ENCODE peak calls at places on chromosomes 5 and 9, in ten cellular contexts. T is glutamatergic neuron; M is kidney; L is RWPE1; U is GM23338; K is CD8-positive, alpha-beta T cell; F is right atrium auricular region; Z is neural crest cell; C is GM10248; S is transverse colon. V is an unnamed sample.

GRCh38 chr5:168076561-168076991 is 214.9 kb upstream of the WWC1 start:
- DNase-seq in T (peak), C (no peak), K (no peak), Z (peak), F (no peak), U (peak), M (no peak), L (no peak), S (no peak), V (no peak)

GRCh38 chr5:126605525-126605924 is 4.8 kb downstream of the PHAX start:
- DNase-seq in U (no peak), T (no peak), L (no peak), C (no peak), Z (no peak), F (no peak), S (no peak), M (no peak), K (no peak), V (no peak)

GRCh38 chr5:35230043-35230611 is at the start of gene PRLR:
- DNase-seq in M (peak), C (peak), S (peak), Z (no peak), L (peak), F (peak), T (peak), U (peak), K (no peak), V (no peak)

GRCh38 chr5:40904205-40904993 is 4.9 kb upstream of the C7 start:
- DNase-seq in F (peak), C (peak), L (peak), K (no peak), M (no peak), Z (peak), T (peak), S (peak), U (peak), V (no peak)

GRCh38 chr9:134210908-134211810 is 46.8 kb upstream of the RNU6ATAC start:
- DNase-seq in K (no peak), U (no peak), M (peak), C (no peak), L (no peak), F (no peak), Z (no peak), S (no peak), T (peak), V (peak)

GRCh38 chr5:135398160-135398854 is 724 bp downstream of the MACROH2A1 start:
- DNase-seq in L (peak), C (peak), S (peak), M (peak), Z (peak), U (peak), F (no peak), K (peak), T (peak), V (no peak)

GRCh38 chr9:34603610-34604231 is 8.2 kb downstream of the RPP25L start:
- DNase-seq in K (peak), L (peak), T (peak), F (peak), U (peak), S (peak), C (peak), M (peak), Z (peak), V (no peak)

GRCh38 chr9:137352511-137353222 is 50.6 kb upstream of the NRARP start:
- DNase-seq in F (peak), T (no peak), L (no peak), K (no peak), U (no peak), Z (no peak), S (no peak), C (no peak), M (peak), V (no peak)

GRCh38 chr5:121021688-121022087 is 557.6 kb downstream of the PRR16 start:
- DNase-seq in F (no peak), M (no peak), C (no peak), S (no peak), Z (no peak), U (no peak), T (no peak), L (no peak), K (no peak), V (no peak)

GRCh38 chr5:111954516-111955337 is 197.7 kb upstream of the NREP start:
- DNase-seq in L (no peak), Z (no peak), S (no peak), C (peak), F (no peak), M (no peak), K (no peak), U (no peak), T (no peak), V (no peak)

GRCh38 chr5:134590992-134591659 is 41.5 kb downstream of the SAR1B start:
- DNase-seq in Z (no peak), M (no peak), L (no peak), U (no peak), K (no peak), F (no peak), T (no peak), S (peak), C (peak), V (peak)

GRCh38 chr9:8560560-8561525 is 761.3 kb upstream of the DMAC1 start:
- DNase-seq in K (no peak), C (no peak), F (no peak), M (no peak), T (no peak), L (no peak), Z (no peak), S (no peak), U (peak), V (no peak)

GRCh38 chr5:11069041-11069440 is 308.0 kb upstream of the DAP start:
- DNase-seq in T (no peak), S (no peak), C (no peak), Z (no peak), U (no peak), M (no peak), F (no peak), L (no peak), K (no peak), V (no peak)

GRCh38 chr5:56190500-56190899 is 42.6 kb downstream of the ANKRD55 start:
- DNase-seq in M (no peak), K (peak), S (peak), L (no peak), F (no peak), U (no peak), Z (no peak), T (no peak), C (no peak), V (no peak)

GRCh38 chr9:21810388-21810787 is 8.0 kb downstream of the MTAP start:
- DNase-seq in L (peak), S (no peak), M (no peak), K (no peak), C (no peak), F (no peak), Z (no peak), T (no peak), U (no peak), V (no peak)

GRCh38 chr9:101028346-101029299 is at the start of gene PLPPR1:
- DNase-seq in K (no peak), F (no peak), S (peak), L (peak), C (peak), U (peak), T (peak), M (peak), Z (peak), V (peak)

GRCh38 chr9:84254972-84255371 is 85.6 kb downstream of the SLC28A3 start:
- DNase-seq in M (no peak), S (peak), L (peak), U (no peak), C (no peak), Z (no peak), T (no peak), K (no peak), F (no peak), V (no peak)

GRCh38 chr9:137080260-137081122 is 3.2 kb downstream of the UAP1L1 start:
- DNase-seq in F (no peak), U (no peak), T (no peak), S (no peak), M (no peak), C (no peak), K (no peak), L (no peak), Z (no peak), V (no peak)

GRCh38 chr9:68501159-68501506 is 39.5 kb downstream of the TMEM252 start:
- DNase-seq in Z (no peak), S (no peak), T (no peak), U (no peak), F (no peak), C (no peak), M (no peak), L (peak), K (no peak), V (no peak)

GRCh38 chr9:121861501-121862180 is 210.2 kb downstream of the DAB2IP start:
- DNase-seq in C (peak), Z (peak), K (no peak), T (peak), L (peak), S (peak), F (peak), U (peak), M (no peak), V (no peak)

GRCh38 chr9:33742051-33742450 is 53.3 kb upstream of the PRSS3 start:
- DNase-seq in T (no peak), S (no peak), M (no peak), Z (no peak), F (no peak), L (no peak), U (no peak), K (no peak), C (no peak), V (no peak)

GRCh38 chr9:129923589-129923988 is 88.3 kb downstream of the USP20 start:
- DNase-seq in Z (no peak), C (no peak), S (no peak), M (no peak), F (no peak), K (no peak), T (no peak), L (no peak), U (no peak), V (no peak)

GRCh38 chr9:110351009-110351467 is 13.4 kb upstream of the TXNDC8 start:
- DNase-seq in T (no peak), K (no peak), M (no peak), L (peak), F (no peak), U (no peak), C (no peak), Z (no peak), S (no peak), V (no peak)

GRCh38 chr9:98923724-98924123 is 20.0 kb upstream of the COL15A1 start:
- DNase-seq in U (no peak), F (no peak), M (no peak), Z (no peak), K (no peak), S (no peak), C (no peak), T (no peak), L (no peak), V (no peak)

GRCh38 chr9:118028225-118028624 is 324.0 kb downstream of the TLR4 start:
- DNase-seq in F (no peak), T (no peak), C (no peak), L (no peak), S (no peak), K (no peak), M (no peak), Z (no peak), U (no peak), V (no peak)

GRCh38 chr5:103092676-103093075 is 27.3 kb downstream of the GIN1 start:
- DNase-seq in F (no peak), U (no peak), S (no peak), Z (no peak), M (no peak), K (no peak), T (no peak), L (no peak), C (no peak), V (no peak)

GRCh38 chr9:83964973-83965349 is 15.1 kb downstream of the HNRNPK start:
- DNase-seq in U (peak), S (no peak), T (no peak), F (no peak), Z (peak), M (no peak), K (no peak), L (no peak), C (no peak), V (no peak)

GRCh38 chr9:138043061-138043410 is 165.5 kb downstream of the CACNA1B start:
- DNase-seq in F (no peak), C (no peak), T (no peak), K (no peak), U (no peak), Z (no peak), S (no peak), M (no peak), L (no peak), V (peak)

GRCh38 chr9:101479337-101480045 is 43.9 kb upstream of the ALDOB start:
- DNase-seq in M (peak), Z (no peak), C (no peak), T (no peak), S (peak), K (no peak), L (peak), F (no peak), U (peak), V (no peak)

GRCh38 chr5:66209350-66209749 is 65.2 kb downstream of the SREK1 start:
- DNase-seq in C (no peak), K (no peak), M (no peak), F (no peak), S (no peak), Z (no peak), U (peak), L (peak), T (no peak), V (no peak)

GRCh38 chr5:139668064-139668880 is 20.1 kb downstream of the CXXC5 start:
- DNase-seq in S (no peak), Z (no peak), L (peak), M (peak), C (peak), U (peak), K (peak), F (no peak), T (peak), V (no peak)

GRCh38 chr5:15897609-15898008 is 282.0 kb downstream of the MARCHF11 start:
- DNase-seq in C (no peak), T (no peak), F (no peak), L (no peak), S (no peak), M (no peak), Z (no peak), K (no peak), U (no peak), V (no peak)

GRCh38 chr9:96139592-96140251 is 162.3 kb downstream of the HSD17B3 start:
- DNase-seq in U (no peak), S (peak), Z (no peak), L (peak), M (no peak), C (no peak), T (no peak), K (no peak), F (peak), V (no peak)

GRCh38 chr5:179913461-179913860 is 5.8 kb upstream of the TBC1D9B start:
- DNase-seq in K (no peak), S (no peak), Z (no peak), F (no peak), M (no peak), L (no peak), T (no peak), U (no peak), C (no peak), V (peak)

GRCh38 chr5:149422429-149423286 is 43.6 kb upstream of the IL17B start:
- DNase-seq in K (no peak), C (no peak), S (peak), L (no peak), Z (peak), F (peak), T (peak), M (peak), U (peak), V (no peak)
- TF ChIP-seq CTCF in K (no peak), C (no peak), S (no peak), L (no peak), Z (no peak), F (no peak), T (no peak), M (no peak), U (no peak), V (no peak)

GRCh38 chr9:108934323-108934885 is at the start of gene ABITRAM:
- DNase-seq in S (peak), Z (peak), U (peak), F (peak), L (peak), M (peak), C (peak), T (peak), K (peak), V (peak)

GRCh38 chr9:108937561-108938305 is 3.5 kb downstream of the ABITRAM start:
- DNase-seq in K (no peak), L (no peak), S (no peak), T (no peak), Z (no peak), U (no peak), F (no peak), C (no peak), M (no peak), V (no peak)

GRCh38 chr9:108933231-108933630 is 693 bp downstream of the ELP1 start:
- DNase-seq in T (no peak), F (no peak), K (no peak), U (no peak), M (no peak), S (peak), L (peak), Z (no peak), C (no peak), V (no peak)

GRCh38 chr9:108928386-108928785 is 5.5 kb downstream of the ELP1 start:
- DNase-seq in M (no peak), Z (no peak), C (no peak), K (no peak), T (no peak), F (no peak), S (no peak), U (no peak), L (no peak), V (no peak)

DNA sequence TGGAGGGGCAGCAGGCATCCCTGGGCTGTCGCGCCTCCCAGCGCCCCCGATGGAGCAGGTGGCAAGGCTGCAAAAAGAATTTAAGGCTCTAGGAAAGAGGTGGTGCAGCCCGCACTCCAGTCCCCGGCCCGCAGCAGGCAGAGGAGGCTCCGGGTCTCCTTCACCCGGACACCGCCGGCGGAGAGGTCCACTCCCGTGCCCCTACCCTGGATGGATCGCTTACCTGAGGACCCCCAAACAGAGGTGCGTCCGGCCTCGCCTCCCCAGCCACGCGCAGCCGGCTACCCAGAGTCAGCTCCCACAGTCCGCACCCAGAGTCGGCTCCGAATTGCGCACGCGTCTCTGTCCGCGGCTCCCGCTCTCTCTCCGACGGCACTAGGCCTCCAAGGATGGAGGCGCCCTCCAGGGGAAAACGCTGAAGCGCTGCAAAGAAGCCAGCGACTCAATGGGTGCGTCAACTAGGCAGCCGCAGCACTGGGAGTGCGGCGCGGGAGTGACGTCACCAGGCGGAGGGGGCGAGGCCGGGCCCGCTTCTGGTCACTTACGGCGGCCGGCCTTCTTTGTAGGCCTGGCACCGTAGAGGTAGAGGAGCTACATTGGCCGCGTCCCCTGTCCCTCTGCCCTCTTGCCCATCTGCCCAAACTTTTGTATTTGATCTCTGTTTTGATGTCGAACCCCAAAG is at the start of gene ELP1:
- DNase-seq in Z (peak), K (peak), C (peak), F (peak), T (peak), L (peak), S (peak), M (peak), U (peak), V (peak)
- TF ChIP-seq CTCF in Z (no peak), K (no peak), C (peak), F (peak), T (no peak), L (peak), S (no peak), M (no peak), U (peak), V (peak)

GRCh38 chr5:332843-333242 is 11.3 kb downstream of the AHRR start:
- DNase-seq in C (peak), T (no peak), Z (no peak), M (no peak), K (no peak), L (no peak), F (no peak), U (no peak), S (no peak), V (no peak)

GRCh38 chr5:334903-335739 is 13.6 kb downstream of the AHRR start:
- DNase-seq in U (no peak), S (no peak), T (no peak), Z (no peak), L (no peak), M (no peak), K (no peak), C (peak), F (no peak), V (no peak)

GRCh38 chr5:335740-336038 is 14.2 kb downstream of the AHRR start:
- DNase-seq in M (no peak), T (no peak), L (no peak), F (no peak), Z (no peak), S (no peak), C (peak), K (no peak), U (no peak), V (no peak)

GRCh38 chr5:333945-334344 is 12.4 kb downstream of the AHRR start:
- DNase-seq in F (no peak), C (peak), U (no peak), K (no peak), T (no peak), S (no peak), M (no peak), L (no peak), Z (no peak), V (no peak)

DNA sequence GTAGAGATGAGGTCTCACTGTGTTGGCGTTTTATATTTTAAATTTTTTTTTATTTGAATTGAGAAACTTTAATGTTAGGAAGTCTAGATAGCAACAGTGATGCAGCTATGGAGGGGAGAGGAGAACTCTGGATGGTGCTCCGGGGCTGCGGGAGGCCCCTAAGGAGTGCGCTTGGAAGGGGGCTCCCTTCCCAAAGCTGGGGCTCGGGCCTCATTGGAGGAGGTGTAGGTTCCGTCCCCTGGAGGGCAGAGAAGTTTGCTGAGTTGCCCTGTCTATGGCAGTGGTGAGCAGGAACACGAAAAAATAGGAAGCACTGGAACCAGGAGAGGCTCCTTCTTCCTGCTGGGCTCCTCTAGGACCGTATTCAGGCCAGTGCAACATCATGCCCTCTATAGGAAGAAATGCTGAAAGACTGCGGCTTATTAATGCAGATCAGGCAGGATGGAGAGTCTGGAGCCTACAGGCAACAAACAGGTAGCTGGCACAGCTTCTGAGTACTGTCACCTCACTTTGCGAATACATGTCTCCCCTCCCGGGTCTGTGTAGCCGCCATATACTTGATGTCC is 16.1 kb downstream of the AHRR start:
- DNase-seq in L (peak), S (no peak), C (no peak), F (no peak), M (no peak), Z (no peak), U (peak), T (no peak), K (no peak), V (no peak)
- TF ChIP-seq CTCF in L (peak), S (no peak), C (no peak), F (no peak), M (no peak), Z (peak), U (peak), T (no peak), K (no peak), V (peak)

GRCh38 chr5:119268387-119269060 is 87.3 kb upstream of the TNFAIP8 start:
- DNase-seq in Z (peak), T (peak), K (peak), U (peak), M (peak), C (peak), F (peak), S (peak), L (peak), V (peak)

GRCh38 chr5:119270121-119270565 is 85.7 kb upstream of the TNFAIP8 start:
- DNase-seq in F (no peak), K (no peak), L (no peak), C (no peak), T (no peak), S (no peak), M (no peak), U (no peak), Z (no peak), V (no peak)

GRCh38 chr5:119269061-119269579 is 86.7 kb upstream of the TNFAIP8 start:
- DNase-seq in Z (no peak), M (peak), C (no peak), K (peak), U (peak), F (no peak), T (no peak), S (peak), L (peak), V (no peak)

GRCh38 chr5:119270955-119271757 is 84.7 kb upstream of the TNFAIP8 start:
- DNase-seq in F (no peak), K (no peak), T (no peak), C (no peak), M (no peak), U (no peak), L (no peak), S (no peak), Z (no peak), V (no peak)

DNA sequence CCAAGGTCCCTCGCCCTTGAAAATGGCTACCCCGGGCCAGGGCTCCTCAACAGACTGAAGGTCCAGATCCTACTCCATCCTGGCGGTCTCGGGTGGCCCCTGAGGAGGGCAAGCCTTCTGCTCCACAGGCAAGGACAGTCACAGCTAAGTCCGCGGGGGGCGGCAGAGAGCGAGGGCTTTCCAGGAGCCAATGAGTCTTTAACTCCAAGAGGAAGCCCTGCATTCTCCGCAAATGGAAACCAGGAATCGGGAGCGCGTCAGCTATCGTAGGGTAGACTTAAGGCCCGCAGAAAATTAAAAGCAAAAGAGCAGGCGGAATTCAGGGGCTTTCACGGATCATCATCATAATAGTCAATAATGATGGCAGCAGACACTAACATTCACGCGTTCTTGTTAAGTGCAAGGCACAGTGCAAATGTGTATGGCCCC is 87.8 kb upstream of the TNFAIP8 start:
- DNase-seq in U (peak), S (peak), L (peak), K (peak), T (peak), Z (peak), C (peak), F (peak), M (peak), V (peak)
- TF ChIP-seq CTCF in U (peak), S (peak), L (peak), K (peak), T (peak), Z (peak), C (peak), F (no peak), M (peak), V (peak)